ENCODE peak calls at places on chromosomes 16 and 17, in six cellular contexts. L is stomach, H is WTC11, G is germinal center, I is NAMALWA, W is endodermal cell. P is an unnamed sample.

GRCh38 chr17:5584971-5585794 is 874 bp upstream of the NLRP1 start:
- DNase-seq in L (no peak), H (no peak), G (no peak), I (no peak), W (no peak), P (no peak)

GRCh38 chr17:64369007-64369893 is 21.4 kb downstream of the PECAM1 start:
- DNase-seq in L (no peak), H (no peak), G (no peak), I (no peak), W (no peak), P (no peak)

GRCh38 chr16:71893888-71894228 is 1.5 kb upstream of the IST1 start:
- DNase-seq in L (no peak), H (no peak), G (no peak), I (no peak), W (no peak), P (no peak)

GRCh38 chr17:42660692-42661345 is 1.7 kb downstream of the TUBG2 start:
- DNase-seq in L (no peak), H (no peak), G (no peak), I (no peak), W (no peak), P (no peak)

GRCh38 chr17:34991606-34992005 is 11.3 kb downstream of the LIG3 start:
- DNase-seq in L (no peak), H (no peak), G (no peak), I (no peak), W (no peak), P (no peak)

GRCh38 chr16:4051591-4051990 is 64.7 kb downstream of the ADCY9 start:
- DNase-seq in L (no peak), H (no peak), G (no peak), I (no peak), W (no peak), P (no peak)

GRCh38 chr17:70621593-70621992 is 452.3 kb downstream of the KCNJ2 start:
- DNase-seq in L (no peak), H (no peak), G (no peak), I (no peak), W (no peak), P (no peak)

GRCh38 chr17:76614912-76615617 is 28.5 kb downstream of the ST6GALNAC1 start:
- DNase-seq in L (no peak), H (no peak), G (no peak), I (no peak), W (no peak), P (no peak)

GRCh38 chr17:29078183-29079045 is 35.5 kb downstream of the PIPOX start:
- DNase-seq in L (no peak), H (no peak), G (no peak), I (no peak), W (no peak), P (no peak)

GRCh38 chr17:79038545-79039135 is 14.7 kb downstream of the C1QTNF1 start:
- DNase-seq in L (no peak), H (no peak), G (no peak), I (no peak), W (peak; percentile 35), P (peak; percentile 65)

GRCh38 chr16:11669380-11670146 is 1.3 kb downstream of the SNN start:
- DNase-seq in L (no peak), H (no peak), G (peak; percentile 51), I (peak; percentile 67), W (peak; percentile 70), P (peak; percentile 70)

GRCh38 chr16:2428051-2428786 is 1.0 kb upstream of the CCNF start:
- DNase-seq in L (peak; percentile 40), H (peak; percentile 61), G (peak; percentile 32), I (no peak), W (peak; percentile 85), P (peak; percentile 61)

GRCh38 chr17:1108810-1109605 is 70.8 kb downstream of the ABR start:
- DNase-seq in L (peak; percentile 71), H (peak; percentile 38), G (peak; percentile 65), I (no peak), W (peak; percentile 83), P (peak; percentile 83)

GRCh38 chr16:10752843-10753523 is 9.3 kb downstream of the NUBP1 start:
- DNase-seq in L (peak; percentile 31), H (no peak), G (peak; percentile 70), I (peak; percentile 57), W (no peak), P (peak; percentile 60)

GRCh38 chr17:82241183-82241925 is 12.5 kb downstream of the SLC16A3 start:
- DNase-seq in L (peak; percentile 69), H (no peak), G (no peak), I (no peak), W (no peak), P (no peak)

GRCh38 chr16:50859628-50860360 is 117.9 kb downstream of the CYLD start:
- DNase-seq in L (no peak), H (no peak), G (no peak), I (peak; percentile 4), W (no peak), P (no peak)

GRCh38 chr17:45043813-45044540 is 7.5 kb downstream of the DCAKD start:
- DNase-seq in L (no peak), H (no peak), G (no peak), I (no peak), W (no peak), P (no peak)

GRCh38 chr17:81977211-81978091 is at the start of gene ASPSCR1:
- DNase-seq in L (peak; percentile 94), H (peak; percentile 88), G (peak; percentile 91), I (peak; percentile 87), W (peak; percentile 97), P (peak; percentile 98)

GRCh38 chr17:79844869-79845600 is 5.8 kb upstream of the CBX4 start:
- DNase-seq in L (peak; percentile 60), H (peak; percentile 73), G (peak; percentile 86), I (peak; percentile 62), W (peak; percentile 92), P (peak; percentile 88)

GRCh38 chr16:87952751-87953150 is 1.5 kb downstream of the BANP start:
- DNase-seq in L (no peak), H (no peak), G (no peak), I (no peak), W (peak; percentile 30), P (no peak)

GRCh38 chr17:63609820-63610573 is 9.3 kb downstream of the TACO1 start:
- DNase-seq in L (no peak), H (no peak), G (no peak), I (no peak), W (no peak), P (no peak)